ENCODE peak calls at places on chromosomes 1 and 21, in six cellular contexts. L is left ventricle myocardium inferior, G is kidney, O is body of pancreas, P is neural progenitor cell, D is heart right ventricle. U is an unnamed sample.

GRCh38 chr1:175968486-175969182 is 225.2 kb upstream of the TNR start:
- DNase-seq in D (no peak), L (no peak), P (no peak), O (no peak), G (no peak), U (no peak)

GRCh38 chr1:190001187-190001586 is 476.5 kb downstream of the BRINP3 start:
- DNase-seq in L (no peak), P (no peak), O (no peak), D (no peak), G (no peak), U (no peak)

GRCh38 chr21:31364265-31364945 is 20.3 kb upstream of the TIAM1 start:
- DNase-seq in G (no peak), D (no peak), O (no peak), P (no peak), L (no peak), U (no peak)

GRCh38 chr1:181189691-181190361 is 101.3 kb downstream of the IER5 start:
- DNase-seq in L (peak; percentile 65), G (peak; percentile 84), P (peak; percentile 84), O (peak; percentile 76), D (peak; percentile 77), U (peak; percentile 24)

GRCh38 chr1:90850925-90851710 is 134.0 kb upstream of the BARHL2 start:
- DNase-seq in O (peak; percentile 82), P (peak; percentile 91), L (peak; percentile 82), G (peak; percentile 93), D (peak; percentile 87), U (peak; percentile 88)

GRCh38 chr1:66043186-66043585 is 250.5 kb downstream of the PDE4B start:
- DNase-seq in L (no peak), O (no peak), D (no peak), P (no peak), G (no peak), U (no peak)

GRCh38 chr1:54227836-54228435 is 28.0 kb downstream of the MRPL37 start:
- DNase-seq in G (peak; percentile 64), L (no peak), P (peak; percentile 67), D (no peak), O (no peak), U (no peak)

GRCh38 chr1:184965889-184966860 is 8.1 kb downstream of the NIBAN1 start:
- DNase-seq in G (no peak), D (no peak), P (no peak), O (no peak), L (no peak), U (no peak)

GRCh38 chr21:34004984-34005383 is 68.4 kb upstream of the MRPS6 start:
- DNase-seq in L (peak; percentile 32), O (no peak), D (peak; percentile 33), P (no peak), G (no peak), U (peak; percentile 22)

GRCh38 chr1:65792671-65793358 is at the start of gene PDE4B:
- DNase-seq in D (peak; percentile 17), L (peak; percentile 13), G (peak; percentile 53), P (peak; percentile 81), O (no peak), U (no peak)

GRCh38 chr1:166730299-166730888 is 108.9 kb upstream of the POGK start:
- DNase-seq in D (no peak), P (no peak), G (no peak), L (no peak), O (no peak), U (no peak)

GRCh38 chr1:202143768-202144509 is 598 bp downstream of the ARL8A start:
- DNase-seq in P (peak; percentile 62), D (peak; percentile 54), L (peak; percentile 48), G (peak; percentile 86), O (peak; percentile 33), U (no peak)

GRCh38 chr1:238252033-238252802 is 361.5 kb upstream of the ZP4 start:
- DNase-seq in L (peak; percentile 41), D (peak; percentile 15), O (peak; percentile 82), P (peak; percentile 65), G (no peak), U (peak; percentile 14)

GRCh38 chr1:31651025-31651424 is 6.3 kb upstream of the PEF1 start:
- DNase-seq in P (no peak), G (no peak), O (no peak), L (no peak), D (no peak), U (no peak)

GRCh38 chr1:31434101-31434871 is 21.3 kb downstream of the SERINC2 start:
- DNase-seq in P (peak; percentile 14), O (no peak), D (no peak), L (no peak), G (no peak), U (no peak)

GRCh38 chr1:247111636-247112478 is 7.7 kb upstream of the ZNF669 start:
- DNase-seq in P (peak; percentile 69), D (peak; percentile 80), O (peak; percentile 64), L (peak; percentile 81), G (peak; percentile 88), U (peak; percentile 71)

GRCh38 chr1:182608850-182609610 is 4.8 kb upstream of the RGS16 start:
- DNase-seq in D (no peak), L (no peak), O (no peak), G (no peak), P (no peak), U (no peak)

GRCh38 chr1:155909894-155910293 is 1.3 kb downstream of the RIT1 start:
- DNase-seq in L (no peak), P (no peak), D (no peak), O (no peak), G (no peak), U (no peak)

GRCh38 chr1:27071049-27071416 is 58.4 kb upstream of the TENT5B start:
- DNase-seq in D (peak; percentile 15), G (peak; percentile 83), O (no peak), L (no peak), P (peak; percentile 80), U (no peak)

GRCh38 chr1:114088392-114089299 is 65.0 kb downstream of the SYT6 start:
- DNase-seq in L (no peak), D (no peak), P (no peak), G (no peak), O (no peak), U (no peak)

GRCh38 chr1:15017105-15017504 is 136.4 kb upstream of the TMEM51 start:
- DNase-seq in L (no peak), O (no peak), D (no peak), G (no peak), P (no peak), U (no peak)

GRCh38 chr21:36700295-36700960 is 1.5 kb downstream of the SIM2 start:
- DNase-seq in P (peak; percentile 65), G (no peak), D (no peak), L (no peak), O (no peak), U (no peak)

GRCh38 chr1:227855687-227856086 is 40.2 kb downstream of the PRSS38 start:
- DNase-seq in D (no peak), G (no peak), O (no peak), L (no peak), P (no peak), U (no peak)

GRCh38 chr1:153343040-153343681 is 5.5 kb downstream of the PGLYRP4 start:
- DNase-seq in P (no peak), L (no peak), O (no peak), G (no peak), D (no peak), U (no peak)

GRCh38 chr1:111220302-111220890 is 7.1 kb upstream of the CHI3L2 start:
- DNase-seq in O (no peak), G (no peak), D (no peak), P (no peak), L (no peak), U (no peak)
- H3K4me1 ChIP-seq in O (peaks cover 9% of the 10 kb centered on the region), G (peaks cover 2% of the 10 kb centered on the region), D (peaks cover 36% of the 10 kb centered on the region), P (peaks cover 33% of the 10 kb centered on the region), L (peaks cover 8% of the 10 kb centered on the region), U (no peaks in the 10 kb centered on the region)

DNA sequence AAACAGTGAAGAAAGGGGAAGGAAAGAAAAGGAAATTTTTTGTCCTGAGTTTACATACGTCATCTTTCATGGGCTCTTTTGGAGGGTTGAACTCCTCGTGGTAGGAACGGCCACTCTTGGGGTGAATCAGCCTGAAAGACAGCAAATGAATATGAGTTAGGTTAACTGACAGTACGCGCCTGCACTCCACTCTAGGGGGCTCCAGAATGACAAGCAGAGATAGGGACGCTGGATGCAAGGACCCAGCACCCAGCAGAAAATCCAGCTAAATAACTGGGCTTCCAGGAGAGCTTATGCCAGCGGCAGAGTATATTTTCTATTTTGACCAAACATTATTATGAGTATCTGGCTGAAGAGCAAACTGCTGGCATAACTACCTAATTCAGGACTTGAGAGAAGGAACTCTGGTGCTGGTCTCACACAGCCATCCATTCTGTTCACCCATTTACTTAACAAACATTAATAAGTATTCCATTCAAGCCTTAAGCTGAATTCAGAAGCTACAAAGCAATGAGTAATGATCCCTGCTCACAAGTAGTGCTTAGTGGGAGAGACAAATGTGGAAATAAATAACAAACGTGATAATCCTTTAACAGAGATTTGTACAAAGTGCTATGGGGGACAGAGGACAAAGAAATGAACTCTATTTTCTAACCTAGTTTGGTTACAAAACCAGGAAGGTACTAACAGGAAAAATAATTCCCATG is 22.1 kb downstream of the AK2 start:
- DNase-seq in G (no peak), D (no peak), P (no peak), L (no peak), O (no peak), U (no peak)
- TF ChIP-seq CTCF in G (no peak), D (no peak), P (peak; percentile 6), L (no peak), O (no peak), U (no peak)

GRCh38 chr21:32422064-32422463 is 9.6 kb downstream of the EVA1C start:
- DNase-seq in O (no peak), L (no peak), P (no peak), G (no peak), D (no peak), U (no peak)

GRCh38 chr21:32425628-32426027 is 13.1 kb downstream of the EVA1C start:
- DNase-seq in G (no peak), D (no peak), O (no peak), L (no peak), P (no peak), U (no peak)

GRCh38 chr21:32423320-32423719 is 10.8 kb downstream of the EVA1C start:
- DNase-seq in D (no peak), L (no peak), P (no peak), O (no peak), G (no peak), U (no peak)

GRCh38 chr21:32424674-32425073 is 12.2 kb downstream of the EVA1C start:
- DNase-seq in L (no peak), P (no peak), D (no peak), G (no peak), O (no peak), U (no peak)

DNA sequence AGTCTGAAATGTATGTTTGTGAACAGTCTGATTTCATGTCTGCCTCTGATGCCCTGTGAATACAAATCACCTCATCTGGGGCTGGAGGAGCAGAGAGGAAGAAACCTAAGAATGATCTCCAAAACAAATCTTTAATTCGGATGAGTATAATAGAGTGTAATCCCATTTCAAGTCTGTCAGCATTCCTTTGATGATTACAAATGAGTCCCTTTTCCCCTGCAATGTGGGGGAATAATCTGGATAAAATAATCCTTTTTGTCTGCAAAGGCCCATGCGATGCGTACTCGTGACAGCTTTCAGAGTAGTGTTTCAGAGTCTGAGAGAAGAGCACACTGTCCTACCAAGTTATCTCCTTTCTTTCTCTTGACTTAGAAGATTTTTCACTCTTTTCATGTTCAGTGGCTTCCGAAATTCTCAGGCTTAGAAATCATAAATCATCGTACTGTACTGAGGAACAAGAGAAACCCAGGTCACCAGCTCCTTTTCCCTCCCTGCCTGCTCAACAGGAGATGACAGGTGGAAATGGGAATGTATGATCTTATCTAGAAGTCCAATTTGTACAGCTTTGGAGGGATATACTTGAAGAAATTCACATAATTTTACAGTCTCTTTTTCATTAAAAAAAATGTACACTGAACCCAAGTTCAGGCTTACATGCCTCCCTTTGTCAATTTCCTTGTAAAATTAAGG is 11.5 kb downstream of the EVA1C start:
- DNase-seq in L (no peak), G (no peak), O (no peak), D (no peak), P (no peak), U (no peak)
- H3K4me1 ChIP-seq in L (peaks cover 62% of the 10 kb centered on the region), G (no peaks in the 10 kb centered on the region), O (peaks cover 3% of the 10 kb centered on the region), D (peaks cover 33% of the 10 kb centered on the region), P (no peaks in the 10 kb centered on the region), U (peaks cover 13% of the 10 kb centered on the region)

GRCh38 chr1:220990417-220991337 is 111.4 kb downstream of the HLX start:
- DNase-seq in G (no peak), L (no peak), P (no peak), D (no peak), O (no peak), U (no peak)
- TF ChIP-seq CTCF in G (no peak), L (no peak), P (no peak), D (no peak), O (no peak), U (no peak)